ENCODE peak calls at places on chromosomes 16 and 17, in six cellular contexts. K, S, O, P, Y and X are unnamed samples.

GRCh38 chr17:78226752-78227454 is 4.5 kb upstream of the TMEM235 start:
- ATAC-seq in K (peak; percentile 14), S (no peak), O (peak; percentile 14), P (no peak), Y (no peak), X (peak; percentile 16)

GRCh38 chr16:1979271-1980025 is 1.8 kb downstream of the NOXO1 start:
- ATAC-seq in K (no peak), S (no peak), O (no peak), P (peak; percentile 82), Y (no peak), X (no peak)

GRCh38 chr17:47712330-47713023 is 18.5 kb downstream of the TBKBP1 start:
- ATAC-seq in K (no peak), S (no peak), O (peak; percentile 10), P (no peak), Y (no peak), X (no peak)

GRCh38 chr17:79901131-79901530 is 61.9 kb upstream of the CBX4 start:
- ATAC-seq in K (peak; percentile 16), S (no peak), O (peak; percentile 23), P (no peak), Y (no peak), X (no peak)

GRCh38 chr17:69462010-69462409 is 47.5 kb downstream of the MAP2K6 start:
- ATAC-seq in K (no peak), S (no peak), O (no peak), P (no peak), Y (no peak), X (no peak)

GRCh38 chr16:88809676-88810165 is 2.0 kb downstream of the APRT start:
- ATAC-seq in K (no peak), S (peak; percentile 15), O (no peak), P (no peak), Y (no peak), X (no peak)

GRCh38 chr16:75064403-75065148 is 52.0 kb downstream of the LDHD start:
- ATAC-seq in K (no peak), S (peak; percentile 13), O (peak; percentile 79), P (peak; percentile 87), Y (no peak), X (no peak)

GRCh38 chr17:73750975-73751374 is 106.7 kb upstream of the SDK2 start:
- ATAC-seq in K (no peak), S (no peak), O (peak; percentile 71), P (no peak), Y (no peak), X (no peak)

GRCh38 chr16:8944113-8944765 is 19.5 kb downstream of the USP7 start:
- ATAC-seq in K (no peak), S (no peak), O (no peak), P (no peak), Y (peak; percentile 82), X (no peak)

GRCh38 chr16:83699817-83700216 is 108.0 kb upstream of the HSBP1 start:
- ATAC-seq in K (no peak), S (no peak), O (no peak), P (no peak), Y (no peak), X (no peak)
- TF ChIP-seq EP300 in K (no peak), S (no peak), O (no peak), P (no peak), Y (no peak), X (no peak)

GRCh38 chr16:27650073-27650701 is 100.2 kb downstream of the KATNIP start:
- ATAC-seq in K (no peak), S (no peak), O (no peak), P (no peak), Y (no peak), X (no peak)
- TF ChIP-seq EP300 in K (no peak), S (no peak), O (no peak), P (no peak), Y (no peak), X (no peak)

GRCh38 chr17:57481901-57482300 is 225.6 kb downstream of the MSI2 start:
- ATAC-seq in K (peak; percentile 79), S (peak; percentile 73), O (no peak), P (no peak), Y (no peak), X (peak; percentile 19)
- TF ChIP-seq EP300 in K (no peak), S (peak; percentile 72), O (no peak), P (no peak), Y (no peak), X (no peak)

GRCh38 chr17:13635951-13636350 is 34.2 kb upstream of the HS3ST3A1 start:
- ATAC-seq in K (no peak), S (no peak), O (no peak), P (no peak), Y (no peak), X (no peak)
- TF ChIP-seq EP300 in K (no peak), S (no peak), O (no peak), P (no peak), Y (no peak), X (no peak)

DNA sequence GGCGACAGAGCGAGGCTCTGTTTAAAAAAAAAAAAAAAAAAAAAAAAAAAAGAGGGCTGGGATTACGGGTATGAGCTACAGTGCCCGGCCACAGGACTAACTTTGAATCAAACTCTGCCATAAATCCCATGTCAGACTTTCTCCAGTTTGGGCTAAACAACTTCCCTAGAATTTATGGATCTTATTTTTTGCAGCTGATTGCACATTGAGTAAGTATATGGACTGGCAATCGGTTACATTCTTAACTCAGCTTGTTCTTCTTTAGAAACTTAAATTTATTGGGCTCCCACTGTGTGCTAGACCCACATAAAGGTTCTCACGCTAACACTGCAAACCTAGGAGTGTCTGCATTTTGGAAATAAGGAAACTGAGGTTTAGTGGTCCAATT is 788 bp upstream of the CBFB start:
- ATAC-seq in K (no peak), S (no peak), O (no peak), P (no peak), Y (no peak), X (no peak)
- TF ChIP-seq EP300 in K (no peak), S (no peak), O (no peak), P (no peak), Y (no peak), X (no peak)

GRCh38 chr17:57255182-57255775 is 1.0 kb upstream of the MSI2 start:
- ATAC-seq in K (no peak), S (no peak), O (peak; percentile 4), P (no peak), Y (no peak), X (no peak)

GRCh38 chr17:57257213-57257873 is 1.0 kb downstream of the MSI2 start:
- ATAC-seq in K (no peak), S (peak; percentile 60), O (no peak), P (no peak), Y (peak; percentile 27), X (no peak)

GRCh38 chr17:57257911-57258885 is 1.9 kb downstream of the MSI2 start:
- ATAC-seq in K (peak; percentile 4), S (peak; percentile 32), O (peak; percentile 10), P (no peak), Y (peak; percentile 29), X (no peak)

GRCh38 chr17:57256708-57257112 is 387 bp downstream of the MSI2 start:
- ATAC-seq in K (peak; percentile 59), S (peak; percentile 26), O (peak; percentile 36), P (no peak), Y (peak; percentile 14), X (peak; percentile 38)

GRCh38 chr17:57255776-57256681 is at the start of gene MSI2:
- ATAC-seq in K (peak; percentile 88), S (peak; percentile 89), O (peak; percentile 83), P (peak; percentile 88), Y (peak; percentile 82), X (peak; percentile 91)
- TF ChIP-seq EP300 in K (no peak), S (no peak), O (no peak), P (peak; percentile 23), Y (no peak), X (peak; percentile 43)

GRCh38 chr17:49414271-49414621 is 436 bp downstream of the PHB1 start:
- ATAC-seq in K (peak; percentile 12), S (peak; percentile 5), O (peak; percentile 16), P (no peak), Y (peak; percentile 6), X (no peak)

GRCh38 chr17:49409066-49409465 is 5.6 kb downstream of the PHB1 start:
- ATAC-seq in K (no peak), S (no peak), O (no peak), P (no peak), Y (no peak), X (no peak)

DNA sequence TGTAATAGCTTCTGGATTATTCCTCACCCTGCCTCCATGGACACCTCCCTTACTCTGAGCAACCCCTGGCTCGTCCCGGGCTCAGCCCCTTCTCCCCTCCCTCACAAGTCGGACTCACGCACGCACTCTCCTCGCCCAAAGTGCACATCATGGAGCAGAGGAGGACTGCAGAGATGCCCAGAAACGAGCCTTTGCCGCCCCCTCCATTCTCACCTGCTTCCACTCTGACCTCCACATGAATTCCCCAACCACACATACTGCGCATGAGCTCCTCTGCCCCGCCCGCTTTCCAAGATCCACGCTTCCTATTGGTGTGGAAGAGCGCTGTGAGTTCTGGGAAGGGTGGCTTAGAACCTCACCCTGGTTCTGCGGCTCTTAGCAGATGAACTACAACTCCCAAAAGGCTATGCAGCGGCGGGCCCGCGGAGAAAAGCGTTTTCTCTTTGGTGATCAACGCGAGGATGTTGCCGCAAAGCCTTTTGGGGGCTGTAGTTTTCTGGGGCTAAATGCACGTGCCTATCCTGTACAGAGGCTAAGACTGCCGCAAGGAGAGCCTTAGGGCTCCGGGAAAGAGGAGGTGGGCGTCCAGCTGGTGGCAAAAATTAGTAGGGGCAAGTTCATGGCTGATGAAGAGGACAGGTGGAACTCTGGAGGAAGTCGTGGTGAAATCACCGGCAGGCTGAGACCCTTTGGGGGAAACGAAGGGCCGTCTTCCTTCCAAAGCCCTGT is at the start of gene PHB1:
- ATAC-seq in K (peak; percentile 100), S (peak; percentile 100), O (peak; percentile 99), P (peak; percentile 100), Y (peak; percentile 100), X (peak; percentile 100)
- TF ChIP-seq EP300 in K (no peak), S (no peak), O (no peak), P (no peak), Y (no peak), X (no peak)

GRCh38 chr17:57902800-57903759 is 52.1 kb downstream of the CUEDC1 start:
- ATAC-seq in K (peak; percentile 87), S (no peak), O (peak; percentile 89), P (peak; percentile 88), Y (peak; percentile 82), X (peak; percentile 77)
- TF ChIP-seq EP300 in K (peak; percentile 36), S (no peak), O (peak; percentile 57), P (peak; percentile 28), Y (peak; percentile 77), X (no peak)